ENCODE peak calls at places on chromosome 12, in five cellular contexts. Y, D, V, J and N are unnamed samples.

GRCh38 chr12:113935459-113935858 is 30.7 kb downstream of the RBM19 start:
- DNase-seq in Y (no peak), J (no peak), V (no peak), D (no peak), N (no peak)

GRCh38 chr12:66345212-66345611 is 42.9 kb downstream of the HELB start:
- DNase-seq in Y (no peak), J (no peak), V (no peak), D (no peak), N (no peak)

GRCh38 chr12:64903738-64904137 is 79.3 kb downstream of the TBC1D30 start:
- DNase-seq in J (no peak), Y (no peak), V (no peak), D (no peak), N (peak; percentile 83)

GRCh38 chr12:104182621-104183378 is 32.8 kb upstream of the TXNRD1 start:
- DNase-seq in V (no peak), Y (no peak), D (no peak), J (no peak), N (no peak)

GRCh38 chr12:88624911-88625310 is 44.6 kb upstream of the KITLG start:
- DNase-seq in Y (no peak), D (no peak), J (no peak), V (no peak), N (peak; percentile 21)

GRCh38 chr12:29350080-29350479 is 30.9 kb downstream of the ERGIC2 start:
- DNase-seq in D (no peak), J (no peak), V (no peak), Y (peak; percentile 4), N (peak; percentile 94)

GRCh38 chr12:96208801-96209534 is 14.8 kb downstream of the ELK3 start:
- DNase-seq in J (no peak), D (no peak), V (no peak), Y (no peak), N (no peak)

GRCh38 chr12:117023998-117024960 is 74.9 kb downstream of the TESC start:
- DNase-seq in Y (no peak), J (no peak), V (no peak), D (no peak), N (no peak)

GRCh38 chr12:32230607-32230982 is 123.9 kb downstream of the BICD1 start:
- DNase-seq in V (no peak), J (no peak), Y (no peak), D (no peak), N (no peak)

GRCh38 chr12:28216016-28216415 is 25.8 kb downstream of the CCDC91 start:
- DNase-seq in V (peak; percentile 52), Y (no peak), J (no peak), D (no peak), N (no peak)

GRCh38 chr12:123973552-123974341 is 732 bp downstream of the ZNF664 start:
- DNase-seq in D (peak; percentile 80), J (peak; percentile 28), Y (peak; percentile 22), V (no peak), N (peak; percentile 53)

GRCh38 chr12:22543246-22544037 is 900 bp downstream of the C2CD5 start:
- DNase-seq in J (peak; percentile 61), D (peak; percentile 78), Y (peak; percentile 20), V (no peak), N (peak; percentile 12)

GRCh38 chr12:53122961-53123468 is 19.7 kb downstream of the SOAT2 start:
- DNase-seq in Y (no peak), V (no peak), J (no peak), D (no peak), N (no peak)

GRCh38 chr12:2393016-2393415 is 340.2 kb downstream of the CACNA1C start:
- DNase-seq in D (no peak), J (no peak), V (no peak), Y (no peak), N (no peak)

GRCh38 chr12:65490193-65490592 is 211.7 kb downstream of the MSRB3 start:
- DNase-seq in J (no peak), V (no peak), D (no peak), Y (no peak), N (peak; percentile 35)

GRCh38 chr12:1593232-1594044 is 943 bp downstream of the FBXL14 start:
- DNase-seq in J (peak; percentile 55), D (peak; percentile 82), Y (peak; percentile 21), V (no peak), N (peak; percentile 24)

GRCh38 chr12:5630101-5630500 is 198.2 kb downstream of the NTF3 start:
- DNase-seq in D (no peak), Y (no peak), J (no peak), V (no peak), N (no peak)

GRCh38 chr12:108649126-108649525 is 15.4 kb upstream of the SELPLG start:
- DNase-seq in J (no peak), D (no peak), V (no peak), Y (no peak), N (no peak)

GRCh38 chr12:3752741-3753486 is at the start of gene CRACR2A:
- DNase-seq in D (peak; percentile 85), Y (peak; percentile 87), J (peak; percentile 85), V (peak; percentile 98), N (no peak)

GRCh38 chr12:6608592-6609311 is 1.6 kb upstream of the CHD4 start:
- DNase-seq in J (peak; percentile 42), V (no peak), Y (no peak), D (no peak), N (no peak)

GRCh38 chr12:113747048-113747447 is 219.1 kb downstream of the RBM19 start:
- DNase-seq in Y (peak; percentile 30), V (no peak), D (no peak), J (no peak), N (no peak)

GRCh38 chr12:32369202-32369601 is 30.2 kb upstream of the FGD4 start:
- DNase-seq in J (no peak), Y (no peak), D (no peak), V (no peak), N (no peak)

GRCh38 chr12:77816196-77816595 is 14.5 kb upstream of the NAV3 start:
- DNase-seq in Y (no peak), J (no peak), V (no peak), D (no peak), N (no peak)

GRCh38 chr12:79891506-79892162 is 43.3 kb downstream of the PPP1R12A start:
- DNase-seq in D (no peak), Y (no peak), J (no peak), V (no peak), N (no peak)

GRCh38 chr12:22415342-22416309 is 81.1 kb upstream of the ST8SIA1 start:
- DNase-seq in D (no peak), J (no peak), Y (no peak), V (no peak), N (peak; percentile 94)

GRCh38 chr12:56150563-56150962 is 1.8 kb upstream of the MYL6B start:
- DNase-seq in D (no peak), V (no peak), Y (no peak), J (no peak), N (peak; percentile 41)

GRCh38 chr12:100801335-100801734 is 6.8 kb downstream of the ANO4 start:
- DNase-seq in Y (no peak), J (no peak), V (no peak), D (no peak), N (no peak)

GRCh38 chr12:129067482-129067881 is 214.2 kb downstream of the GLT1D1 start:
- DNase-seq in V (peak; percentile 43), Y (peak; percentile 13), J (no peak), D (no peak), N (no peak)

GRCh38 chr12:113413488-113413939 is 8.7 kb upstream of the SDSL start:
- DNase-seq in D (no peak), Y (no peak), V (peak; percentile 16), J (no peak), N (peak; percentile 25)

GRCh38 chr12:5921966-5922365 is 23.1 kb downstream of the ANO2 start:
- DNase-seq in Y (no peak), J (no peak), D (no peak), V (no peak), N (no peak)

GRCh38 chr12:92136883-92137582 is 8.6 kb downstream of the BTG1 start:
- DNase-seq in V (no peak), D (no peak), Y (no peak), J (no peak), N (peak; percentile 91)

GRCh38 chr12:88663001-88663400 is 82.7 kb upstream of the KITLG start:
- DNase-seq in J (no peak), Y (no peak), V (no peak), D (no peak), N (peak; percentile 55)

GRCh38 chr12:102120886-102121285 is 903 bp downstream of the PARPBP start:
- DNase-seq in D (no peak), J (no peak), Y (peak; percentile 18), V (no peak), N (peak; percentile 57)

GRCh38 chr12:93137656-93138612 is 208.8 kb upstream of the EEA1 start:
- DNase-seq in V (no peak), D (no peak), Y (no peak), J (no peak), N (peak; percentile 96)

GRCh38 chr12:42332301-42332894 is 6.4 kb downstream of the PPHLN1 start:
- DNase-seq in J (peak; percentile 25), V (no peak), Y (peak; percentile 34), D (no peak), N (peak; percentile 67)

GRCh38 chr12:74370608-74371216 is 166.9 kb upstream of the ATXN7L3B start:
- DNase-seq in J (no peak), V (no peak), D (no peak), Y (no peak), N (no peak)

GRCh38 chr12:14774944-14775651 is 28.2 kb downstream of the WBP11 start:
- DNase-seq in J (peak; percentile 37), V (no peak), Y (no peak), D (peak; percentile 75), N (peak; percentile 37)